ENCODE peak calls at places on chromosomes 4 and X, in four cellular contexts. V is tibial nerve, N is ovary, F is BJ. H is an unnamed sample. For H3K36me3, the result is how much of the 10 kb centered on the place peaks cover.

GRCh38 chr4:76447326-76447954 is 12.4 kb downstream of the SHROOM3 start:
- DNase-seq in V (no peak), N (no peak), F (no peak), H (no peak)

GRCh38 chrX:125151146-125151545 is 168.5 kb upstream of the TEX13C start:
- DNase-seq in V (no peak), N (no peak), F (no peak), H (no peak)

GRCh38 chr4:186144180-186144579 is 39.7 kb downstream of the FAM149A start:
- DNase-seq in V (no peak), N (peak), F (no peak), H (peak)

GRCh38 chr4:73197220-73197619 is 61.4 kb downstream of the ANKRD17 start:
- DNase-seq in V (no peak), N (no peak), F (no peak), H (no peak)

GRCh38 chr4:104064650-104065577 is 345.1 kb upstream of the TACR3 start:
- DNase-seq in V (peak), N (peak), F (no peak), H (peak)

GRCh38 chr4:71368906-71369305 is 30.1 kb downstream of the SLC4A4 start:
- DNase-seq in V (no peak), N (no peak), F (no peak), H (no peak)

GRCh38 chr4:39032218-39033085 is at the start of gene TMEM156:
- DNase-seq in V (no peak), N (no peak), F (no peak), H (no peak)

GRCh38 chr4:140130677-140131076 is 23.3 kb downstream of the MAML3 start:
- DNase-seq in V (no peak), N (no peak), F (no peak), H (no peak)

GRCh38 chr4:23361453-23361852 is 528.4 kb downstream of the PPARGC1A start:
- DNase-seq in V (no peak), N (no peak), F (no peak), H (no peak)

GRCh38 chrX:49276671-49277519 is 7.3 kb downstream of the PPP1R3F start:
- DNase-seq in V (no peak), N (no peak), F (no peak), H (no peak)

GRCh38 chrX:75151828-75152592 is 4.1 kb downstream of the ABCB7 start:
- DNase-seq in V (no peak), N (no peak), F (no peak), H (no peak)

GRCh38 chr4:93791570-93792195 is 36.9 kb upstream of the ATOH1 start:
- DNase-seq in V (peak), N (peak), F (no peak), H (peak)

GRCh38 chr4:97153042-97153441 is 990.2 kb downstream of the STPG2 start:
- DNase-seq in V (no peak), N (no peak), F (no peak), H (no peak)

GRCh38 chr4:83112678-83113428 is 1.7 kb downstream of the PLAC8 start:
- DNase-seq in V (no peak), N (no peak), F (peak), H (no peak)

GRCh38 chr4:111020961-111021360 is 398.1 kb upstream of the PITX2 start:
- DNase-seq in V (no peak), N (no peak), F (no peak), H (no peak)

GRCh38 chrX:22409418-22409817 is 136.7 kb downstream of the CBLL2 start:
- DNase-seq in V (no peak), N (no peak), F (no peak), H (no peak)

GRCh38 chr4:60461551-60461950 is 738.6 kb upstream of the ADGRL3 start:
- DNase-seq in V (no peak), N (no peak), F (no peak), H (no peak)

GRCh38 chrX:97290199-97290598 is 406.5 kb downstream of the RPA4 start:
- DNase-seq in V (no peak), N (no peak), F (no peak), H (no peak)

GRCh38 chr4:90349632-90350031 is 222.4 kb downstream of the CCSER1 start:
- DNase-seq in V (no peak), N (no peak), F (no peak), H (no peak)

GRCh38 chr4:85681194-85681803 is 206.3 kb downstream of the ARHGAP24 start:
- DNase-seq in V (peak), N (no peak), F (peak), H (no peak)

GRCh38 chrX:18210470-18210869 is 10.2 kb downstream of the BEND2 start:
- DNase-seq in V (no peak), N (no peak), F (no peak), H (no peak)

GRCh38 chr4:185911556-185912064 is 99.6 kb upstream of the SORBS2 start:
- DNase-seq in V (no peak), N (no peak), F (no peak), H (peak)

GRCh38 chr4:94545296-94545695 is 93.6 kb downstream of the PDLIM5 start:
- DNase-seq in V (no peak), N (no peak), F (no peak), H (no peak)

GRCh38 chrX:129637217-129638109 is 17.3 kb downstream of the APLN start:
- DNase-seq in V (peak), N (peak), F (no peak), H (peak)

GRCh38 chr4:91058345-91058744 is 931.2 kb downstream of the CCSER1 start:
- DNase-seq in V (no peak), N (no peak), F (peak), H (no peak)

GRCh38 chr4:158042591-158043030 is 130.2 kb downstream of the GASK1B start:
- DNase-seq in V (no peak), N (no peak), F (peak), H (no peak)

GRCh38 chr4:148412460-148412859 is 29.8 kb downstream of the NR3C2 start:
- DNase-seq in V (no peak), N (no peak), F (no peak), H (no peak)

GRCh38 chr4:136036744-136037143 is 1495.5 kb downstream of the PCDH18 start:
- DNase-seq in V (no peak), N (no peak), F (no peak), H (no peak)

GRCh38 chrX:15055146-15055930 is 182.1 kb downstream of the MOSPD2 start:
- DNase-seq in V (no peak), N (no peak), F (no peak), H (no peak)

GRCh38 chr4:40755609-40756008 is 5.9 kb downstream of the NSUN7 start:
- DNase-seq in V (no peak), N (no peak), F (no peak), H (no peak)

GRCh38 chrX:138127314-138127713 is 561.4 kb downstream of the ZIC3 start:
- DNase-seq in V (no peak), N (no peak), F (no peak), H (no peak)

DNA sequence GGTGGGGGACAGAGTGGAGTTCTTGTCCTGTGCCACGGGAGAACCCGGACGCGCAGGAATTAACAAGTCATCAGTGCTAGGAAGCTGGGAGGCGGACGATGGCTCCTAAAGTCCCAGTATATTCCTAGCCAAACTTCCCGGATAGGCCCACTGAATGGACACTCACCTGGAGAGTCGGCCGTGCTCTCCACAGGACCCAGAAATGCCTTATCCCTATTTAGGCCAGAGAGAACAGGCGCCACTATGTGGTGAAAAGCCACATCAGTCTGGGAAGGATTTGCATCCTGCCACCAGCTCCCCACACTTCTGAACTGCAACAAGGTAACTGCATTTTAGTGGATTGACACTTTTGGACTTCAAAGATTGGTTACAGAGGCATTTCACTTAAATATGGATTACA is 1.1 kb downstream of the CFAP299 start:
- DNase-seq in V (no peak), N (peak), F (no peak), H (peak)
- TF ChIP-seq CTCF in V (no peak), N (no peak), F (peak), H (peak)

GRCh38 chr4:5815641-5816040 is 77.2 kb downstream of the CRMP1 start:
- DNase-seq in V (no peak), N (no peak), F (no peak), H (no peak)
- H3K36me3 ChIP-seq in V (under half), N (under half), F (under half), H (under half)

GRCh38 chr4:8238515-8239053 is 31.0 kb upstream of the HTRA3 start:
- DNase-seq in V (no peak), N (no peak), F (no peak), H (peak)
- TF ChIP-seq CTCF in V (no peak), N (no peak), F (peak), H (peak)

GRCh38 chr4:88041626-88042025 is 34.2 kb downstream of the PKD2 start:
- DNase-seq in V (no peak), N (no peak), F (no peak), H (no peak)
- H3K36me3 ChIP-seq in V (under half), N (under half), F (under half), H (under half)

GRCh38 chrX:139932077-139932900 is 564 bp downstream of the ATP11C start:
- DNase-seq in V (peak), N (peak), F (no peak), H (peak)

GRCh38 chrX:139931646-139932076 is 1.2 kb downstream of the ATP11C start:
- DNase-seq in V (no peak), N (no peak), F (no peak), H (no peak)

GRCh38 chrX:139933904-139934303 is 1.1 kb upstream of the ATP11C start:
- DNase-seq in V (no peak), N (no peak), F (no peak), H (no peak)

GRCh38 chrX:139930923-139931645 is 1.8 kb downstream of the ATP11C start:
- DNase-seq in V (peak), N (peak), F (no peak), H (peak)

GRCh38 chrX:139932901-139933796 is at the start of gene ATP11C:
- DNase-seq in V (peak), N (peak), F (no peak), H (peak)
- TF ChIP-seq CTCF in V (no peak), N (no peak), F (no peak), H (no peak)

GRCh38 chrX:36950495-36951253 is 57.5 kb upstream of the FAM47C start:
- DNase-seq in V (no peak), N (no peak), F (no peak), H (no peak)

DNA sequence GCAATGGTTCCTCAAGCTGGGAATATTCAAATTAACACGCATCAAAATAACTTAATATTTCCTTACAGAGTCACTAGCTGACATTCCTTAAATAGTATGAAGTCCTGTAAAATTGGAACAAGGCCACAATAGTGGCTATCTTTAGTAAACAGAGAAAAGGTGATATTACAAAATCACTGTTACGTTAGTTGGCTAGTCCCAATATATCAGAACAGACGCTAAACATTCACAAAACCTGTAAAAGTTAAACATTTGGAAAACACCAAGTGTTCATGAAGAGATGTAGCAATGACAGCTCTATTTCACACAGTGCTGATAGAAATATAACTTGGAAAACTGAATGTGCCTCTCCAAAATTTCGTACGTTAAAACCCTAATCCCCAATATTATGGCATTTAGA is 61.0 kb upstream of the FAM47C start:
- DNase-seq in V (no peak), N (no peak), F (no peak), H (no peak)
- H3K36me3 ChIP-seq in V (under half), N (under half), F (under half), H (under half)

GRCh38 chrX:50941638-50942037 is 31.1 kb downstream of the BMP15 start:
- DNase-seq in V (no peak), N (no peak), F (no peak), H (peak)
- TF ChIP-seq CTCF in V (no peak), N (no peak), F (peak), H (peak)

DNA sequence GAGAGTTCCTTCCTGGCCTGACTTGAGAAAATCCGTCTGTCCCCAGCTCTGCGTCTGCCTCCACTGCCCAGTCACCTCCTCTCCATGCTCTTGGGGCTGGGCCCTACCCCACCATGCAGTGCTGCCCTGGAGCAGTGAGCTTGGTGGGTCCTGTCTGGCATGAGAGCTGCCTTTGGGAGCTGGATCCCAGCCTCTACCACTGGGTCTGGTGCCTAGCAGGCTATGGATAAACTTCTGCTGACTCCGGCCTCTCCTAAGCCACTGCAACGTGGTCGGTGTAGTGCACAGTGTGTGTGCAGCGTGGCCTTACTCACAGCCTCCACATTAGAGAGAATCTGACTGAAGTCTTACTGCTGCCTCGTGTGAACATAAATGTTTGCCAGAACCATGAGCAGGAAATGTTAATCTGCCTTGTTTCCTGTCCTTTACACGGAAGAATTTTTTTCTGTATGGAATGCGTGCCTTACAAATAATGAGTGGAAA is 47.6 kb downstream of the HTT start:
- DNase-seq in V (no peak), N (no peak), F (no peak), H (no peak)
- H3K36me3 ChIP-seq in V (under half), N (under half), F (under half), H (under half)

GRCh38 chr4:21134994-21135393 is 434.7 kb downstream of the PACRGL start:
- DNase-seq in V (no peak), N (no peak), F (no peak), H (no peak)
- TF ChIP-seq CTCF in V (no peak), N (no peak), F (no peak), H (peak)